ENCODE peak calls at places on chromosome 13, in seven cellular contexts. W is CD8-positive, alpha-beta memory T cell; Y is fibroblast of lung; N is coronary artery; V is CD8-positive, alpha-beta T cell; J is GM23248; Q is tibial artery. F is an unnamed sample.

GRCh38 chr13:23212621-23213020 is 31.8 kb downstream of the SGCG start:
- DNase-seq in J (no peak), V (no peak), Y (peak; percentile 27), N (no peak), W (no peak), Q (no peak), F (peak; percentile 78)

GRCh38 chr13:103539265-103539664 is 473.0 kb upstream of the SLC10A2 start:
- DNase-seq in V (no peak), Y (no peak), Q (no peak), W (no peak), N (no peak), J (no peak), F (no peak)

GRCh38 chr13:50731400-50731799 is 112.1 kb downstream of the DLEU7 start:
- DNase-seq in J (peak; percentile 82), W (no peak), N (no peak), V (no peak), Y (peak; percentile 63), Q (no peak), F (peak; percentile 71)

GRCh38 chr13:38954291-38954690 is 36.3 kb downstream of the STOML3 start:
- DNase-seq in V (no peak), Q (no peak), W (no peak), N (no peak), J (peak; percentile 7), Y (no peak), F (no peak)

GRCh38 chr13:79591493-79591892 is 110.5 kb downstream of the NDFIP2 start:
- DNase-seq in Q (no peak), Y (no peak), N (no peak), J (no peak), W (no peak), V (no peak), F (no peak)

GRCh38 chr13:69948016-69948415 is 159.6 kb upstream of the ATXN8OS start:
- DNase-seq in J (no peak), N (no peak), Q (no peak), V (no peak), W (no peak), Y (no peak), F (no peak)

GRCh38 chr13:93225610-93226009 is 997 bp upstream of the GPC6 start:
- DNase-seq in W (no peak), N (no peak), Q (no peak), J (peak; percentile 17), V (no peak), Y (no peak), F (no peak)

GRCh38 chr13:108345016-108345415 is 75.5 kb downstream of the TNFSF13B start:
- DNase-seq in Y (no peak), Q (no peak), W (no peak), V (no peak), J (no peak), N (no peak), F (no peak)

GRCh38 chr13:108377646-108378206 is 108.2 kb downstream of the TNFSF13B start:
- DNase-seq in W (no peak), Y (no peak), V (no peak), N (no peak), Q (no peak), J (no peak), F (no peak)

GRCh38 chr13:104286566-104287290 is 1220.5 kb upstream of the SLC10A2 start:
- DNase-seq in N (no peak), W (no peak), J (no peak), Y (no peak), Q (no peak), V (no peak), F (no peak)

GRCh38 chr13:53007872-53008271 is 20.7 kb upstream of the OLFM4 start:
- DNase-seq in V (no peak), Y (no peak), J (no peak), N (no peak), Q (no peak), W (no peak), F (no peak)

GRCh38 chr13:43232866-43233265 is 209.5 kb downstream of the DNAJC15 start:
- DNase-seq in Y (peak; percentile 95), J (peak; percentile 62), W (no peak), V (no peak), Q (no peak), N (no peak), F (peak; percentile 33)

GRCh38 chr13:113969973-113970611 is 3.8 kb downstream of the C13orf46 start:
- DNase-seq in N (no peak), Q (peak; percentile 63), J (no peak), Y (no peak), V (no peak), W (no peak), F (no peak)

GRCh38 chr13:76730220-76730619 is 156.0 kb downstream of the KCTD12 start:
- DNase-seq in Q (no peak), Y (no peak), V (no peak), J (peak; percentile 38), N (no peak), W (no peak), F (no peak)

GRCh38 chr13:49226613-49227012 is 6.5 kb downstream of the MLNR start:
- DNase-seq in J (no peak), Y (no peak), N (no peak), Q (no peak), W (no peak), V (no peak), F (no peak)

GRCh38 chr13:32955881-32956594 is 60.2 kb upstream of the KL start:
- DNase-seq in J (no peak), W (no peak), Y (no peak), N (no peak), Q (no peak), V (no peak), F (no peak)

GRCh38 chr13:105778196-105778595 is 757.3 kb downstream of the EFNB2 start:
- DNase-seq in W (no peak), N (no peak), J (no peak), V (no peak), Y (peak; percentile 33), Q (no peak), F (peak; percentile 52)

GRCh38 chr13:70817571-70817970 is 709.3 kb upstream of the KLHL1 start:
- DNase-seq in Q (no peak), Y (peak; percentile 58), N (no peak), V (no peak), W (no peak), J (no peak), F (peak; percentile 24)

GRCh38 chr13:95530178-95530577 is 22.3 kb upstream of the CLDN10 start:
- DNase-seq in N (no peak), Q (no peak), Y (peak; percentile 60), V (no peak), J (no peak), W (no peak), F (peak; percentile 29)

GRCh38 chr13:107864543-107865460 is 350.5 kb downstream of the LIG4 start:
- DNase-seq in Q (no peak), Y (peak; percentile 86), W (no peak), V (no peak), N (no peak), J (peak; percentile 87), F (peak; percentile 56)

GRCh38 chr13:76672422-76672821 is 213.8 kb downstream of the KCTD12 start:
- DNase-seq in J (peak; percentile 50), Y (peak; percentile 42), W (no peak), N (no peak), Q (no peak), V (no peak), F (no peak)

GRCh38 chr13:29940715-29941114 is 90.3 kb upstream of the UBL3 start:
- DNase-seq in J (no peak), N (no peak), W (no peak), V (no peak), Y (no peak), Q (no peak), F (no peak)

GRCh38 chr13:79062291-79062690 is 343.8 kb downstream of the RBM26 start:
- DNase-seq in V (no peak), N (no peak), J (no peak), Y (no peak), Q (no peak), W (no peak), F (no peak)

GRCh38 chr13:98450012-98450411 is 126.9 kb downstream of the STK24 start:
- DNase-seq in N (no peak), W (no peak), Y (peak; percentile 36), J (peak; percentile 48), Q (no peak), V (no peak), F (no peak)
- H3K27ac ChIP-seq in N (peak overlapping the region; percentile 58), W (no peak overlapping the region), Y (no peak overlapping the region), J (peak overlapping the region; percentile 89), Q (peak overlapping the region; percentile 77), V (no peak overlapping the region), F (no peak overlapping the region)

GRCh38 chr13:45412274-45413049 is 5.7 kb downstream of the SLC25A30 start:
- DNase-seq in W (no peak), Q (no peak), N (no peak), J (no peak), Y (peak; percentile 62), V (no peak), F (no peak)

GRCh38 chr13:45411631-45412030 is 6.5 kb downstream of the SLC25A30 start:
- DNase-seq in N (no peak), V (no peak), Q (no peak), W (no peak), J (no peak), Y (no peak), F (no peak)

GRCh38 chr13:45410466-45410865 is 7.7 kb downstream of the SLC25A30 start:
- DNase-seq in N (no peak), V (no peak), Y (no peak), J (no peak), Q (no peak), W (no peak), F (no peak)

GRCh38 chr13:45409993-45410392 is 8.2 kb downstream of the SLC25A30 start:
- DNase-seq in Q (no peak), V (no peak), J (no peak), W (no peak), N (no peak), Y (no peak), F (no peak)

GRCh38 chr13:45411226-45411625 is 6.9 kb downstream of the SLC25A30 start:
- DNase-seq in W (no peak), N (no peak), V (no peak), Y (no peak), J (no peak), Q (no peak), F (no peak)
- H3K27ac ChIP-seq in W (no peak overlapping the region), N (no peak overlapping the region), V (no peak overlapping the region), Y (no peak overlapping the region), J (no peak overlapping the region), Q (no peak overlapping the region), F (no peak overlapping the region)

DNA sequence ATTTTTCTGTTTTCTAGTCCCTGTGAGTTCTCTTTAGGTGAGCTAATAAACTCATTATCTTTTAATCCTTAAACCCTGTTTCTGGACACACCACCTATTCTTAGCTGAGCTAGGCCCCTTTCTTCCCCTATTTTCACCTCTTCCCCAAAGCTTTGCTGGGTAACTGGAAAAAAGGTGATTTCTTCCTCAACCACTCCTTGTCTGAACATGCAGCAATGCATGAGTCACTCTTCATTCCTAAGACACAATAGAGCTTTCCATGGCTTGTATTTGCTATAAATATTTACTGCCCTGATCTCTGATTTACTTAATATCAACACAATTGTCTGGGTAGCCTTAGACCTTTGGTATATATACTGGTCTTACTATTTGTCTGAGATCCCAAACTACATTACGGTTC is 370.9 kb downstream of the KLF5 start:
- DNase-seq in V (no peak), N (no peak), Y (no peak), W (no peak), Q (no peak), J (peak; percentile 42), F (no peak)
- H3K27ac ChIP-seq in V (no peak overlapping the region), N (no peak overlapping the region), Y (no peak overlapping the region), W (no peak overlapping the region), Q (no peak overlapping the region), J (no peak overlapping the region), F (no peak overlapping the region)

DNA sequence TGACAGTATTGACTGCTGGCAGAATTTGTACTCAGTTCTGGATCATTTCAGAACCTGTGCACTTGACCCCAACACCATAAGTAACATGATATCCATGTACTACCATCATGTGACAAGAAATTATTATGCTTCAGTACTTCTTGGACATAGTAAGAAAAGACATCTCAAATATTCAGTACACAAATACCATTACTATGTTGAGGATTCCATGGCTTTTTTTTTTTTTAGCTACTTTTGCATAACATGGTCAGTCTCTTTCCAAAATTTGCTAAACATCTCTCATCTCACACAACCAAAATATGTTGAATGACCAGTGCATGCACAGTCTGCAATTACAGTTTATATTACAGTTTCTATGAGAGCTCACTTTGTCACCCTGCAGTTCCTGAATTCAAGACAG is 85.3 kb downstream of the FLT1 start:
- DNase-seq in V (no peak), N (no peak), Q (no peak), W (no peak), Y (no peak), J (no peak), F (no peak)
- H3K27ac ChIP-seq in V (no peak overlapping the region), N (no peak overlapping the region), Q (no peak overlapping the region), W (no peak overlapping the region), Y (no peak overlapping the region), J (no peak overlapping the region), F (no peak overlapping the region)

F was measured in brain microvascular endothelial cell.